ENCODE peak calls at places on chromosomes 1 and 21, in eight cellular contexts. Q, P, X, Z, K, C, Y and G are unnamed samples.

GRCh38 chr21:45435405-45435981 is 30.5 kb downstream of the COL18A1 start:
- DNase-seq in Z (no peak), P (no peak), C (no peak), Y (no peak), Q (no peak), K (no peak), X (no peak), G (no peak)

GRCh38 chr1:20137604-20138003 is 1.5 kb upstream of the PLA2G2F start:
- DNase-seq in Y (no peak), P (no peak), Q (no peak), Z (no peak), X (no peak), K (no peak), C (peak; percentile 35), G (peak; percentile 16)

GRCh38 chr21:46005481-46005881 is 23.9 kb downstream of the COL6A1 start:
- DNase-seq in Z (no peak), K (no peak), P (no peak), C (peak; percentile 9), X (no peak), Y (no peak), Q (peak; percentile 35), G (no peak)

GRCh38 chr1:58763214-58763613 is 20.6 kb downstream of the JUN start:
- DNase-seq in Y (peak; percentile 91), P (peak; percentile 89), Z (peak; percentile 89), Q (no peak), C (no peak), K (no peak), X (no peak), G (no peak)

GRCh38 chr1:99843760-99844159 is 6.4 kb upstream of the AGL start:
- DNase-seq in C (no peak), P (no peak), X (no peak), Y (no peak), Q (no peak), Z (no peak), K (no peak), G (no peak)

GRCh38 chr1:184023133-184023532 is 14.4 kb downstream of the COLGALT2 start:
- DNase-seq in Z (no peak), P (no peak), Y (no peak), K (no peak), C (no peak), Q (no peak), X (no peak), G (no peak)

GRCh38 chr1:228226956-228227791 is 19.3 kb downstream of the OBSCN start:
- DNase-seq in K (no peak), Q (no peak), C (peak; percentile 48), X (no peak), Y (peak; percentile 67), Z (no peak), P (peak; percentile 53), G (no peak)

GRCh38 chr1:11787251-11787803 is 18.4 kb downstream of the MTHFR start:
- DNase-seq in Z (peak; percentile 29), C (peak; percentile 76), K (no peak), P (peak; percentile 58), Q (peak; percentile 72), Y (peak; percentile 19), X (no peak), G (no peak)

GRCh38 chr1:172699695-172700094 is 40.8 kb downstream of the FASLG start:
- DNase-seq in X (no peak), Z (no peak), Y (no peak), K (no peak), P (no peak), C (no peak), Q (no peak), G (no peak)

GRCh38 chr1:208170252-208170651 is 73.9 kb downstream of the PLXNA2 start:
- DNase-seq in X (no peak), C (no peak), Z (no peak), K (no peak), Q (no peak), Y (no peak), P (no peak), G (no peak)

GRCh38 chr1:222543817-222544216 is 4.1 kb downstream of the HHIPL2 start:
- DNase-seq in Q (no peak), Z (no peak), P (no peak), K (no peak), Y (no peak), C (no peak), X (no peak), G (no peak)

GRCh38 chr21:38952890-38953289 is 147.2 kb downstream of the ETS2 start:
- DNase-seq in Q (no peak), K (no peak), X (no peak), C (no peak), Z (no peak), P (no peak), Y (no peak), G (no peak)

GRCh38 chr1:15056515-15057285 is 96.8 kb upstream of the TMEM51 start:
- DNase-seq in Z (peak; percentile 43), K (no peak), Y (peak; percentile 32), Q (no peak), C (no peak), X (no peak), P (peak; percentile 64), G (no peak)

GRCh38 chr21:36288651-36289243 is 31.2 kb upstream of the MORC3 start:
- DNase-seq in Z (no peak), P (peak; percentile 5), Y (peak; percentile 58), C (no peak), Q (no peak), X (no peak), K (no peak), G (no peak)

GRCh38 chr1:39089811-39090519 is 63.8 kb downstream of the NDUFS5 start:
- DNase-seq in C (no peak), Z (no peak), Q (no peak), P (peak; percentile 69), K (no peak), Y (peak; percentile 36), X (no peak), G (peak; percentile 51)

GRCh38 chr1:246262281-246262680 is 244.8 kb downstream of the SMYD3 start:
- DNase-seq in C (no peak), P (no peak), K (no peak), X (no peak), Z (no peak), Y (peak; percentile 13), Q (no peak), G (no peak)

GRCh38 chr1:206835186-206835585 is 30.2 kb upstream of the IL20 start:
- DNase-seq in Q (no peak), Y (no peak), X (no peak), C (no peak), K (no peak), Z (no peak), P (no peak), G (no peak)

GRCh38 chr1:20279507-20279906 is 11.2 kb upstream of the VWA5B1 start:
- DNase-seq in C (no peak), X (no peak), K (no peak), Y (peak; percentile 41), Q (no peak), P (peak; percentile 88), Z (peak; percentile 42), G (no peak)

GRCh38 chr1:234628099-234628498 is 18.1 kb upstream of the IRF2BP2 start:
- DNase-seq in Q (peak; percentile 62), P (peak; percentile 91), Y (peak; percentile 98), C (peak; percentile 72), X (no peak), K (no peak), Z (peak; percentile 61), G (no peak)

GRCh38 chr1:92211166-92211565 is 6.5 kb upstream of the C1orf146 start:
- DNase-seq in Y (peak; percentile 75), P (peak; percentile 63), K (no peak), C (no peak), X (no peak), Q (no peak), Z (peak; percentile 82), G (no peak)

GRCh38 chr1:153616144-153616884 is at the start of gene S100A14:
- DNase-seq in C (peak; percentile 84), P (no peak), Z (no peak), Q (peak; percentile 74), K (no peak), X (no peak), Y (no peak), G (no peak)

GRCh38 chr1:220335668-220336067 is 63.4 kb upstream of the RAB3GAP2 start:
- DNase-seq in Z (peak; percentile 5), K (no peak), Q (no peak), P (no peak), C (peak; percentile 22), Y (no peak), X (no peak), G (no peak)

GRCh38 chr1:30462826-30463425 is 260.5 kb downstream of the MATN1 start:
- DNase-seq in P (no peak), K (no peak), Z (no peak), Y (no peak), Q (peak; percentile 40), X (no peak), C (no peak), G (peak; percentile 34)

GRCh38 chr1:173112129-173112528 is 61.4 kb upstream of the TNFSF18 start:
- DNase-seq in K (no peak), Z (no peak), C (no peak), P (peak; percentile 10), X (no peak), Y (peak; percentile 70), Q (no peak), G (no peak)

GRCh38 chr1:110502402-110502801 is 16.6 kb downstream of the KCNA10 start:
- DNase-seq in Z (no peak), P (no peak), K (no peak), Q (no peak), C (no peak), X (no peak), Y (no peak), G (no peak)

GRCh38 chr1:31704261-31705079 is 653 bp upstream of the COL16A1 start:
- DNase-seq in K (no peak), C (peak; percentile 45), Z (peak; percentile 85), P (peak; percentile 65), Y (peak; percentile 75), X (no peak), Q (no peak), G (no peak)

GRCh38 chr1:109623601-109624161 is 4.0 kb downstream of the AMPD2 start:
- DNase-seq in P (no peak), Y (no peak), X (no peak), Z (no peak), Q (no peak), C (no peak), K (no peak), G (no peak)

GRCh38 chr21:27647401-27647800 is 680.5 kb upstream of the ADAMTS5 start:
- DNase-seq in X (no peak), Z (peak; percentile 9), Q (no peak), K (no peak), P (no peak), C (no peak), Y (peak; percentile 5), G (no peak)

GRCh38 chr1:174405219-174405618 is 42.5 kb upstream of the GPR52 start:
- DNase-seq in X (no peak), C (no peak), Z (no peak), K (no peak), P (no peak), Y (peak; percentile 5), Q (no peak), G (no peak)

GRCh38 chr1:201608635-201609395 is 69.9 kb downstream of the NAV1 start:
- DNase-seq in Y (no peak), P (no peak), C (no peak), X (no peak), Q (no peak), K (no peak), Z (no peak), G (no peak)

GRCh38 chr1:10616696-10617095 is 141.9 kb downstream of the PEX14 start:
- DNase-seq in X (no peak), Y (no peak), Q (peak; percentile 14), C (no peak), Z (no peak), K (no peak), P (no peak), G (no peak)

GRCh38 chr1:167294528-167294927 is 73.8 kb downstream of the POU2F1 start:
- DNase-seq in P (peak; percentile 21), C (no peak), Q (no peak), X (no peak), Y (peak; percentile 26), K (no peak), Z (peak; percentile 19), G (no peak)

GRCh38 chr1:86988835-86989234 is 74.4 kb downstream of the HS2ST1 start:
- DNase-seq in C (no peak), X (no peak), Q (no peak), K (no peak), Z (no peak), Y (no peak), P (no peak), G (no peak)